ENCODE peak calls at places on chromosomes 4 and X, in nine cellular contexts. B, W, T, D, Y, G, M, V and J are unnamed samples.

GRCh38 chr4:55468724-55469123 is 73.0 kb downstream of the TMEM165 start:
- DNase-seq in D (no peak), Y (no peak), B (no peak), G (no peak), M (no peak), V (no peak), W (no peak), T (no peak), J (no peak)

GRCh38 chr4:1047106-1047975 is 35.9 kb downstream of the FGFRL1 start:
- DNase-seq in G (no peak), M (no peak), D (no peak), W (peak; percentile 66), B (no peak), V (no peak), T (peak; percentile 34), Y (no peak), J (no peak)

GRCh38 chr4:115108850-115109249 is 4.6 kb downstream of the NDST4 start:
- DNase-seq in B (no peak), T (no peak), V (no peak), D (no peak), G (no peak), Y (no peak), W (no peak), M (no peak), J (no peak)

GRCh38 chr4:75895744-75896314 is 6.4 kb downstream of the PPEF2 start:
- DNase-seq in D (no peak), B (no peak), M (no peak), T (no peak), V (no peak), Y (no peak), W (peak; percentile 47), G (no peak), J (peak; percentile 37)

GRCh38 chr4:114688063-114688462 is 89.5 kb downstream of the UGT8 start:
- DNase-seq in B (no peak), T (no peak), W (no peak), G (no peak), M (peak; percentile 17), D (no peak), V (no peak), Y (no peak), J (no peak)

GRCh38 chr4:181897935-181898334 is 345.3 kb upstream of the TENM3 start:
- DNase-seq in M (no peak), Y (no peak), B (no peak), D (no peak), V (no peak), G (no peak), T (no peak), W (no peak), J (no peak)

GRCh38 chr4:158621729-158622128 is 50.0 kb downstream of the C4orf46 start:
- DNase-seq in D (no peak), W (no peak), V (no peak), G (no peak), T (no peak), Y (no peak), B (no peak), M (no peak), J (no peak)

GRCh38 chr4:158624889-158625478 is 46.7 kb downstream of the C4orf46 start:
- DNase-seq in V (no peak), M (no peak), D (peak; percentile 30), G (no peak), W (peak; percentile 24), B (no peak), Y (no peak), T (no peak), J (peak; percentile 8)

GRCh38 chr4:140296335-140296753 is 77.1 kb upstream of the SCOC start:
- DNase-seq in G (no peak), M (peak; percentile 46), Y (no peak), B (no peak), V (no peak), D (peak; percentile 30), W (peak; percentile 77), T (peak; percentile 51), J (peak; percentile 36)

GRCh38 chr4:8645753-8646124 is 53.2 kb downstream of the CPZ start:
- DNase-seq in T (no peak), G (no peak), Y (no peak), V (no peak), B (no peak), W (no peak), M (no peak), D (no peak), J (no peak)

GRCh38 chrX:140766024-140766611 is 56.6 kb downstream of the LINC00632 start:
- DNase-seq in M (peak; percentile 32), V (no peak), G (peak; percentile 1), W (peak; percentile 42), T (peak; percentile 24), Y (peak; percentile 31), B (no peak), D (no peak), J (no peak)

GRCh38 chrX:132786217-132786616 is 172.2 kb downstream of the HS6ST2 start:
- DNase-seq in W (no peak), M (no peak), D (no peak), G (no peak), V (no peak), Y (no peak), B (no peak), T (no peak), J (no peak)

GRCh38 chr4:59161249-59161648 is 2038.9 kb upstream of the ADGRL3 start:
- DNase-seq in Y (no peak), T (no peak), V (no peak), G (no peak), D (no peak), W (no peak), M (no peak), B (no peak), J (no peak)

GRCh38 chr4:149371021-149371420 is 444.6 kb downstream of the IQCM start:
- DNase-seq in D (peak; percentile 37), Y (no peak), W (peak; percentile 51), V (no peak), G (no peak), T (no peak), M (peak; percentile 6), B (no peak), J (peak; percentile 8)

GRCh38 chrX:19723427-19723826 is 164.0 kb downstream of the SH3KBP1 start:
- DNase-seq in V (no peak), T (no peak), D (no peak), Y (no peak), B (no peak), W (no peak), G (no peak), M (no peak), J (no peak)

GRCh38 chrX:68196939-68197791 is 236.1 kb downstream of the OPHN1 start:
- DNase-seq in V (no peak), G (no peak), Y (peak; percentile 7), M (peak; percentile 3), B (peak; percentile 2), T (no peak), W (peak; percentile 53), D (no peak), J (peak; percentile 35)

GRCh38 chrX:101482296-101482695 is 3.0 kb upstream of the ARMCX4 start:
- DNase-seq in M (no peak), T (no peak), G (no peak), V (no peak), W (no peak), B (no peak), Y (no peak), D (no peak), J (no peak)

GRCh38 chrX:21745756-21746155 is 12.2 kb downstream of the SMPX start:
- DNase-seq in Y (no peak), B (peak; percentile 4), G (peak; percentile 20), D (no peak), V (no peak), W (peak; percentile 21), T (no peak), M (no peak), J (no peak)